ENCODE peak calls at places on chromosomes 12 and 14, in seven cellular contexts. One of them, this sample, is unnamed.
A peak's percentile ranks its signal among the peaks of the same experiment; 100 is the strongest.

GRCh38 chr12:75953312-75953906 is 78.2 kb downstream of the PHLDA1 start:
- DNase-seq in Daoy: peak; percentile 70
- DNase-seq in T-helper 2 cell: no peak
- DNase-seq in EH: peak; percentile 90
- DNase-seq in C1 segment of cervical spinal cord: no peak
- DNase-seq in iPS-NIHi11: no peak
- DNase-seq in Ammon's horn: peak; percentile 28
- DNase-seq in this sample: peak; percentile 55

GRCh38 chr14:61929651-61930050 is 167.4 kb downstream of the SNAPC1 start:
- DNase-seq in iPS-NIHi11: no peak
- DNase-seq in Ammon's horn: no peak
- DNase-seq in T-helper 2 cell: no peak
- DNase-seq in EH: no peak
- DNase-seq in C1 segment of cervical spinal cord: no peak
- DNase-seq in Daoy: no peak
- DNase-seq in this sample: no peak

GRCh38 chr14:61533513-61534255 is 161.6 kb upstream of the HIF1A start:
- DNase-seq in C1 segment of cervical spinal cord: no peak
- DNase-seq in Daoy: no peak
- DNase-seq in EH: no peak
- DNase-seq in Ammon's horn: no peak
- DNase-seq in iPS-NIHi11: no peak
- DNase-seq in T-helper 2 cell: no peak
- DNase-seq in this sample: no peak

GRCh38 chr14:55388160-55388559 is 23.5 kb downstream of the ATG14 start:
- DNase-seq in T-helper 2 cell: no peak
- DNase-seq in Ammon's horn: no peak
- DNase-seq in C1 segment of cervical spinal cord: no peak
- DNase-seq in iPS-NIHi11: no peak
- DNase-seq in Daoy: peak; percentile 78
- DNase-seq in EH: peak; percentile 81
- DNase-seq in this sample: no peak

GRCh38 chr14:99327458-99328250 is 55.7 kb upstream of the BCL11B start:
- DNase-seq in T-helper 2 cell: no peak
- DNase-seq in iPS-NIHi11: peak; percentile 7
- DNase-seq in C1 segment of cervical spinal cord: no peak
- DNase-seq in Ammon's horn: no peak
- DNase-seq in EH: peak; percentile 28
- DNase-seq in Daoy: no peak
- DNase-seq in this sample: no peak

GRCh38 chr14:44989497-44990440 is 27.8 kb downstream of the TOGARAM1 start:
- DNase-seq in T-helper 2 cell: no peak
- DNase-seq in EH: no peak
- DNase-seq in iPS-NIHi11: no peak
- DNase-seq in Daoy: no peak
- DNase-seq in C1 segment of cervical spinal cord: no peak
- DNase-seq in Ammon's horn: no peak
- DNase-seq in this sample: no peak

GRCh38 chr12:8658361-8658760 is 4.3 kb downstream of the MFAP5 start:
- DNase-seq in iPS-NIHi11: no peak
- DNase-seq in C1 segment of cervical spinal cord: no peak
- DNase-seq in Daoy: peak; percentile 73
- DNase-seq in EH: peak; percentile 85
- DNase-seq in T-helper 2 cell: no peak
- DNase-seq in Ammon's horn: no peak
- DNase-seq in this sample: no peak

GRCh38 chr14:78448483-78449094 is 278.4 kb downstream of the NRXN3 start:
- DNase-seq in T-helper 2 cell: no peak
- DNase-seq in iPS-NIHi11: peak; percentile 78
- DNase-seq in Daoy: peak; percentile 25
- DNase-seq in Ammon's horn: peak; percentile 73
- DNase-seq in C1 segment of cervical spinal cord: peak; percentile 59
- DNase-seq in EH: peak; percentile 36
- DNase-seq in this sample: peak; percentile 15

GRCh38 chr12:62983594-62983993 is 48.6 kb upstream of the PPM1H start:
- DNase-seq in iPS-NIHi11: no peak
- DNase-seq in EH: no peak
- DNase-seq in T-helper 2 cell: no peak
- DNase-seq in Ammon's horn: peak; percentile 4
- DNase-seq in C1 segment of cervical spinal cord: no peak
- DNase-seq in Daoy: peak; percentile 34
- DNase-seq in this sample: no peak

GRCh38 chr12:24697295-24697694 is 251.6 kb downstream of the BCAT1 start:
- DNase-seq in iPS-NIHi11: no peak
- DNase-seq in C1 segment of cervical spinal cord: no peak
- DNase-seq in EH: no peak
- DNase-seq in Daoy: no peak
- DNase-seq in Ammon's horn: no peak
- DNase-seq in T-helper 2 cell: no peak
- DNase-seq in this sample: no peak

GRCh38 chr12:114430306-114430705 is 24.4 kb upstream of the TBX5 start:
- DNase-seq in iPS-NIHi11: no peak
- DNase-seq in Ammon's horn: no peak
- DNase-seq in C1 segment of cervical spinal cord: no peak
- DNase-seq in T-helper 2 cell: no peak
- DNase-seq in Daoy: peak; percentile 88
- DNase-seq in EH: peak; percentile 98
- DNase-seq in this sample: no peak

GRCh38 chr14:50542941-50543418 is 10.6 kb upstream of the MAP4K5 start:
- DNase-seq in Daoy: peak; percentile 39
- DNase-seq in C1 segment of cervical spinal cord: no peak
- DNase-seq in T-helper 2 cell: no peak
- DNase-seq in iPS-NIHi11: peak; percentile 48
- DNase-seq in EH: peak; percentile 61
- DNase-seq in Ammon's horn: peak; percentile 60
- DNase-seq in this sample: no peak

GRCh38 chr12:49705479-49706267 is 1.5 kb downstream of the FMNL3 start:
- DNase-seq in T-helper 2 cell: no peak
- DNase-seq in C1 segment of cervical spinal cord: peak; percentile 13
- DNase-seq in iPS-NIHi11: no peak
- DNase-seq in Daoy: peak; percentile 96
- DNase-seq in EH: peak; percentile 87
- DNase-seq in Ammon's horn: peak; percentile 49
- DNase-seq in this sample: no peak

GRCh38 chr12:125889742-125890141 is 824.5 kb downstream of the AACS start:
- DNase-seq in Ammon's horn: peak; percentile 77
- DNase-seq in Daoy: no peak
- DNase-seq in EH: no peak
- DNase-seq in C1 segment of cervical spinal cord: peak; percentile 10
- DNase-seq in T-helper 2 cell: no peak
- DNase-seq in iPS-NIHi11: no peak
- DNase-seq in this sample: peak; percentile 7

GRCh38 chr14:71711619-71712018 is 220.6 kb upstream of the RGS6 start:
- DNase-seq in Ammon's horn: peak; percentile 31
- DNase-seq in C1 segment of cervical spinal cord: no peak
- DNase-seq in iPS-NIHi11: peak; percentile 23
- DNase-seq in Daoy: peak; percentile 86
- DNase-seq in EH: peak; percentile 97
- DNase-seq in T-helper 2 cell: no peak
- DNase-seq in this sample: no peak

GRCh38 chr14:32984531-32984930 is 45.9 kb downstream of the NPAS3 start:
- DNase-seq in Ammon's horn: peak; percentile 16
- DNase-seq in Daoy: no peak
- DNase-seq in iPS-NIHi11: no peak
- DNase-seq in EH: no peak
- DNase-seq in C1 segment of cervical spinal cord: no peak
- DNase-seq in T-helper 2 cell: no peak
- DNase-seq in this sample: no peak

GRCh38 chr14:69475194-69475818 is 9.2 kb upstream of the PLEKHD1 start:
- DNase-seq in iPS-NIHi11: peak; percentile 58
- DNase-seq in C1 segment of cervical spinal cord: no peak
- DNase-seq in Ammon's horn: no peak
- DNase-seq in T-helper 2 cell: no peak
- DNase-seq in EH: peak; percentile 13
- DNase-seq in Daoy: peak; percentile 51
- DNase-seq in this sample: no peak

GRCh38 chr14:58171090-58171489 is 19.1 kb upstream of the ARMH4 start:
- DNase-seq in T-helper 2 cell: peak; percentile 25
- DNase-seq in Daoy: peak; percentile 94
- DNase-seq in C1 segment of cervical spinal cord: peak; percentile 25
- DNase-seq in Ammon's horn: peak; percentile 63
- DNase-seq in iPS-NIHi11: peak; percentile 97
- DNase-seq in EH: peak; percentile 88
- DNase-seq in this sample: no peak

GRCh38 chr14:70924521-70924920 is 17.3 kb downstream of the PCNX1 start:
- DNase-seq in Ammon's horn: no peak
- DNase-seq in Daoy: no peak
- DNase-seq in iPS-NIHi11: no peak
- DNase-seq in C1 segment of cervical spinal cord: no peak
- DNase-seq in EH: no peak
- DNase-seq in T-helper 2 cell: no peak
- DNase-seq in this sample: no peak

GRCh38 chr12:86663691-86664090 is 407.5 kb upstream of the MGAT4C start:
- DNase-seq in EH: no peak
- DNase-seq in Daoy: no peak
- DNase-seq in C1 segment of cervical spinal cord: no peak
- DNase-seq in iPS-NIHi11: no peak
- DNase-seq in T-helper 2 cell: no peak
- DNase-seq in Ammon's horn: no peak
- DNase-seq in this sample: no peak

GRCh38 chr12:75634244-75635222 is 123.1 kb upstream of the KRR1 start:
- DNase-seq in C1 segment of cervical spinal cord: no peak
- DNase-seq in Ammon's horn: no peak
- DNase-seq in T-helper 2 cell: no peak
- DNase-seq in Daoy: no peak
- DNase-seq in EH: no peak
- DNase-seq in iPS-NIHi11: no peak
- DNase-seq in this sample: no peak

GRCh38 chr14:21940887-21941855 is 267.6 kb upstream of the OR4E1 start:
- DNase-seq in Daoy: peak; percentile 47
- DNase-seq in Ammon's horn: no peak
- DNase-seq in EH: no peak
- DNase-seq in T-helper 2 cell: no peak
- DNase-seq in C1 segment of cervical spinal cord: no peak
- DNase-seq in iPS-NIHi11: peak; percentile 46
- DNase-seq in this sample: no peak

GRCh38 chr12:52037248-52037861 is 13.9 kb upstream of the NR4A1 start:
- DNase-seq in Ammon's horn: no peak
- DNase-seq in C1 segment of cervical spinal cord: no peak
- DNase-seq in EH: peak; percentile 63
- DNase-seq in Daoy: peak; percentile 45
- DNase-seq in T-helper 2 cell: no peak
- DNase-seq in iPS-NIHi11: peak; percentile 59
- DNase-seq in this sample: no peak

GRCh38 chr12:109737111-109737510 is 23.5 kb downstream of the FAM222A start:
- DNase-seq in EH: no peak
- DNase-seq in C1 segment of cervical spinal cord: no peak
- DNase-seq in Ammon's horn: no peak
- DNase-seq in T-helper 2 cell: no peak
- DNase-seq in Daoy: no peak
- DNase-seq in iPS-NIHi11: no peak
- DNase-seq in this sample: no peak

This sample was measured in anterior cingulate cortex.